ENCODE peak calls at places on chromosomes 2 and 18, in nine cellular contexts. D, Q, G, Y, V, Z, B, M and E are unnamed samples.

GRCh38 chr2:190786404-190787166 is 94.0 kb upstream of the GLS start:
- DNase-seq in D (peak), Q (no peak), G (no peak), Y (no peak), V (no peak), Z (no peak), B (no peak), M (no peak), E (no peak)

GRCh38 chr18:11387880-11388279 is 221.5 kb upstream of the SLC35G4 start:
- DNase-seq in D (peak), Q (no peak), G (peak), Y (peak), V (peak), Z (peak), B (no peak), M (no peak), E (peak)

GRCh38 chr2:168490015-168490874 is 34.2 kb downstream of the CERS6 start:
- DNase-seq in D (no peak), Q (peak), G (peak), Y (peak), V (no peak), Z (no peak), B (peak), M (peak), E (peak)

GRCh38 chr2:171754254-171754939 is 67.1 kb downstream of the DYNC1I2 start:
- DNase-seq in D (no peak), Q (no peak), G (no peak), Y (peak), V (no peak), Z (no peak), B (no peak), M (no peak), E (no peak)

GRCh38 chr18:39571511-39571910 is 2005.9 kb upstream of the CELF4 start:
- DNase-seq in D (peak), Q (no peak), G (no peak), Y (peak), V (peak), Z (no peak), B (no peak), M (no peak), E (peak)

GRCh38 chr2:20516646-20517341 is 69.9 kb downstream of the RHOB start:
- DNase-seq in D (peak), Q (no peak), G (no peak), Y (peak), V (no peak), Z (no peak), B (no peak), M (no peak), E (no peak)

GRCh38 chr2:238449241-238449640 is 22.5 kb downstream of the ASB1 start:
- DNase-seq in D (no peak), Q (no peak), G (no peak), Y (no peak), V (no peak), Z (no peak), B (no peak), M (no peak), E (no peak)

GRCh38 chr2:227877359-227878309 is 6.2 kb downstream of the DAW1 start:
- DNase-seq in D (peak), Q (no peak), G (no peak), Y (no peak), V (no peak), Z (no peak), B (no peak), M (no peak), E (no peak)

GRCh38 chr2:152694161-152694661 is 23.1 kb downstream of the PRPF40A start:
- DNase-seq in D (peak), Q (no peak), G (peak), Y (peak), V (no peak), Z (no peak), B (peak), M (peak), E (no peak)

GRCh38 chr2:102753563-102754159 is 8.2 kb upstream of the TMEM182 start:
- DNase-seq in D (peak), Q (no peak), G (peak), Y (peak), V (peak), Z (no peak), B (peak), M (peak), E (peak)

GRCh38 chr2:213914510-213914909 is 496.3 kb upstream of the VWC2L start:
- DNase-seq in D (no peak), Q (no peak), G (no peak), Y (no peak), V (no peak), Z (no peak), B (no peak), M (no peak), E (no peak)

GRCh38 chr2:208570851-208571763 is 164.5 kb downstream of the PTH2R start:
- DNase-seq in D (no peak), Q (no peak), G (no peak), Y (no peak), V (peak), Z (no peak), B (no peak), M (no peak), E (no peak)

GRCh38 chr2:74835831-74836674 is 2.1 kb downstream of the HK2 start:
- DNase-seq in D (peak), Q (no peak), G (peak), Y (peak), V (peak), Z (no peak), B (peak), M (no peak), E (peak)

GRCh38 chr18:13353424-13353823 is 134.9 kb downstream of the LDLRAD4 start:
- DNase-seq in D (no peak), Q (no peak), G (no peak), Y (no peak), V (no peak), Z (no peak), B (no peak), M (no peak), E (no peak)

GRCh38 chr2:11534746-11535484 is 1.1 kb downstream of the GREB1 start:
- DNase-seq in D (no peak), Q (no peak), G (no peak), Y (no peak), V (no peak), Z (no peak), B (no peak), M (no peak), E (no peak)

GRCh38 chr2:137921062-137921461 is 43.2 kb upstream of the HNMT start:
- DNase-seq in D (no peak), Q (no peak), G (no peak), Y (no peak), V (no peak), Z (no peak), B (no peak), M (no peak), E (no peak)

GRCh38 chr2:72132981-72133720 is 14.5 kb downstream of the CYP26B1 start:
- DNase-seq in D (no peak), Q (no peak), G (no peak), Y (no peak), V (no peak), Z (no peak), B (no peak), M (no peak), E (no peak)

GRCh38 chr2:26503238-26503880 is 25.4 kb upstream of the OTOF start:
- DNase-seq in D (peak), Q (peak), G (no peak), Y (peak), V (peak), Z (peak), B (peak), M (peak), E (peak)

GRCh38 chr2:224885836-224886547 is 156.3 kb downstream of the DOCK10 start:
- DNase-seq in D (peak), Q (no peak), G (no peak), Y (peak), V (no peak), Z (no peak), B (peak), M (no peak), E (no peak)

GRCh38 chr2:218806346-218806978 is 24.5 kb downstream of the CYP27A1 start:
- DNase-seq in D (peak), Q (no peak), G (peak), Y (peak), V (peak), Z (peak), B (peak), M (no peak), E (peak)

GRCh38 chr18:74873629-74874028 is 276.0 kb downstream of the ZNF407 start:
- DNase-seq in D (no peak), Q (no peak), G (no peak), Y (no peak), V (no peak), Z (no peak), B (no peak), M (no peak), E (no peak)

GRCh38 chr2:169012812-169013627 is 18.1 kb downstream of the ABCB11 start:
- DNase-seq in D (no peak), Q (no peak), G (no peak), Y (no peak), V (no peak), Z (no peak), B (peak), M (no peak), E (no peak)

GRCh38 chr2:215392687-215393270 is 43.1 kb downstream of the FN1 start:
- DNase-seq in D (no peak), Q (no peak), G (no peak), Y (no peak), V (no peak), Z (no peak), B (no peak), M (no peak), E (no peak)

GRCh38 chr2:69280017-69280671 is 106.9 kb downstream of the GFPT1 start:
- DNase-seq in D (peak), Q (no peak), G (no peak), Y (no peak), V (no peak), Z (no peak), B (no peak), M (no peak), E (no peak)

GRCh38 chr2:208265371-208265806 is 666 bp upstream of the PIKFYVE start:
- DNase-seq in D (peak), Q (peak), G (no peak), Y (peak), V (peak), Z (no peak), B (no peak), M (no peak), E (no peak)

GRCh38 chr2:73022024-73022568 is 49.4 kb downstream of the SFXN5 start:
- DNase-seq in D (no peak), Q (no peak), G (no peak), Y (no peak), V (no peak), Z (no peak), B (no peak), M (no peak), E (no peak)

GRCh38 chr18:56702946-56703345 is 51.8 kb downstream of the WDR7 start:
- DNase-seq in D (peak), Q (no peak), G (peak), Y (peak), V (peak), Z (no peak), B (no peak), M (no peak), E (peak)

GRCh38 chr2:219987830-219988229 is 360.4 kb downstream of the SLC4A3 start:
- DNase-seq in D (peak), Q (no peak), G (peak), Y (peak), V (no peak), Z (no peak), B (peak), M (no peak), E (no peak)

GRCh38 chr2:101119431-101119830 is 31.8 kb downstream of the TBC1D8 start:
- DNase-seq in D (peak), Q (no peak), G (peak), Y (peak), V (no peak), Z (peak), B (no peak), M (no peak), E (no peak)

GRCh38 chr2:68287580-68288441 is 31.9 kb downstream of the CNRIP1 start:
- DNase-seq in D (peak), Q (no peak), G (no peak), Y (peak), V (no peak), Z (peak), B (no peak), M (no peak), E (no peak)

GRCh38 chr2:23602113-23602512 is 217.1 kb downstream of the KLHL29 start:
- DNase-seq in D (peak), Q (no peak), G (peak), Y (peak), V (no peak), Z (no peak), B (peak), M (no peak), E (no peak)

GRCh38 chr2:118763797-118764196 is 83.7 kb downstream of the EN1 start:
- DNase-seq in D (peak), Q (no peak), G (no peak), Y (no peak), V (peak), Z (no peak), B (peak), M (no peak), E (peak)